ENCODE peak calls at places on chromosomes 11 and 22, in ten cellular contexts. E is vagina, G is GM20000, Z is progenitor cell of endocrine pancreas, X is colonic mucosa, A is cardiac fibroblast, T is astrocyte of the spinal cord, M is AG10803, J is thoracic aorta, I is nephron progenitor cell. V is an unnamed sample.

GRCh38 chr11:125535585-125535984 is 33.7 kb upstream of the EI24 start:
- DNase-seq in E (no peak), G (no peak), Z (no peak), X (no peak), A (no peak), T (no peak), M (no peak), J (no peak), I (no peak), V (no peak)

GRCh38 chr11:47905358-47906059 is 57.4 kb upstream of the NUP160 start:
- DNase-seq in E (no peak), G (no peak), Z (no peak), X (no peak), A (peak), T (peak), M (no peak), J (no peak), I (no peak), V (no peak)

GRCh38 chr11:46672381-46672839 is 28.0 kb downstream of the ARHGAP1 start:
- DNase-seq in E (no peak), G (no peak), Z (no peak), X (no peak), A (no peak), T (no peak), M (no peak), J (no peak), I (no peak), V (no peak)

GRCh38 chr11:74319139-74319538 is 7.7 kb upstream of the P4HA3 start:
- DNase-seq in E (no peak), G (no peak), Z (no peak), X (no peak), A (peak), T (peak), M (peak), J (no peak), I (no peak), V (no peak)

GRCh38 chr11:32960553-32961164 is 55.0 kb upstream of the DEPDC7 start:
- DNase-seq in E (no peak), G (peak), Z (no peak), X (no peak), A (peak), T (peak), M (peak), J (no peak), I (no peak), V (no peak)

GRCh38 chr22:49237703-49238102 is 590.0 kb downstream of the BRD1 start:
- DNase-seq in E (no peak), G (no peak), Z (no peak), X (no peak), A (no peak), T (no peak), M (no peak), J (no peak), I (no peak), V (no peak)

GRCh38 chr22:37425800-37426531 is 1.3 kb downstream of the ELFN2 start:
- DNase-seq in E (no peak), G (no peak), Z (no peak), X (no peak), A (peak), T (peak), M (peak), J (no peak), I (peak), V (no peak)

GRCh38 chr11:57345555-57346151 is 7.5 kb downstream of the P2RX3 start:
- DNase-seq in E (no peak), G (peak), Z (peak), X (peak), A (peak), T (peak), M (peak), J (no peak), I (peak), V (peak)

GRCh38 chr11:97943493-97943892 is 1077.3 kb upstream of the CNTN5 start:
- DNase-seq in E (no peak), G (no peak), Z (no peak), X (no peak), A (no peak), T (no peak), M (no peak), J (no peak), I (no peak), V (no peak)

GRCh38 chr11:37788141-37788877 is 1190.3 kb upstream of the RAG2 start:
- DNase-seq in E (no peak), G (no peak), Z (no peak), X (no peak), A (peak), T (peak), M (peak), J (no peak), I (no peak), V (no peak)

GRCh38 chr22:30159561-30160353 is 79.5 kb downstream of the HORMAD2 start:
- DNase-seq in E (no peak), G (no peak), Z (no peak), X (no peak), A (peak), T (peak), M (peak), J (no peak), I (no peak), V (no peak)

GRCh38 chr11:44842219-44842618 is 108.5 kb downstream of the TP53I11 start:
- DNase-seq in E (no peak), G (no peak), Z (no peak), X (no peak), A (peak), T (peak), M (peak), J (no peak), I (no peak), V (no peak)

GRCh38 chr22:41535244-41535643 is 9.0 kb downstream of the POLR3H start:
- DNase-seq in E (no peak), G (no peak), Z (no peak), X (no peak), A (peak), T (no peak), M (no peak), J (no peak), I (no peak), V (no peak)

GRCh38 chr22:17920145-17920605 is 104.2 kb downstream of the MICAL3 start:
- DNase-seq in E (no peak), G (no peak), Z (no peak), X (peak), A (peak), T (no peak), M (no peak), J (no peak), I (peak), V (no peak)

GRCh38 chr11:69825941-69826340 is 6.7 kb upstream of the FGF3 start:
- DNase-seq in E (no peak), G (no peak), Z (no peak), X (no peak), A (no peak), T (no peak), M (no peak), J (no peak), I (no peak), V (no peak)

GRCh38 chr22:35394011-35394312 is 6.0 kb upstream of the MCM5 start:
- DNase-seq in E (no peak), G (no peak), Z (no peak), X (no peak), A (no peak), T (peak), M (no peak), J (no peak), I (no peak), V (no peak)

GRCh38 chr22:30270841-30271240 is 4.2 kb upstream of the OSM start:
- DNase-seq in E (no peak), G (no peak), Z (no peak), X (peak), A (peak), T (peak), M (no peak), J (no peak), I (no peak), V (no peak)

GRCh38 chr22:45831394-45831793 is 145.6 kb downstream of the WNT7B start:
- DNase-seq in E (no peak), G (no peak), Z (no peak), X (no peak), A (peak), T (peak), M (peak), J (no peak), I (no peak), V (no peak)

GRCh38 chr22:20606041-20606783 is 98.8 kb downstream of the MED15 start:
- DNase-seq in E (no peak), G (peak), Z (peak), X (peak), A (peak), T (peak), M (peak), J (no peak), I (peak), V (peak)

GRCh38 chr22:20606784-20607128 is 99.3 kb downstream of the MED15 start:
- DNase-seq in E (no peak), G (no peak), Z (no peak), X (no peak), A (no peak), T (no peak), M (no peak), J (no peak), I (no peak), V (no peak)

GRCh38 chr22:20604776-20605221 is 97.4 kb downstream of the MED15 start:
- DNase-seq in E (no peak), G (no peak), Z (no peak), X (no peak), A (no peak), T (no peak), M (no peak), J (no peak), I (no peak), V (no peak)

GRCh38 chr22:20604092-20604747 is 96.8 kb downstream of the MED15 start:
- DNase-seq in E (no peak), G (no peak), Z (no peak), X (no peak), A (no peak), T (no peak), M (no peak), J (no peak), I (no peak), V (no peak)

DNA sequence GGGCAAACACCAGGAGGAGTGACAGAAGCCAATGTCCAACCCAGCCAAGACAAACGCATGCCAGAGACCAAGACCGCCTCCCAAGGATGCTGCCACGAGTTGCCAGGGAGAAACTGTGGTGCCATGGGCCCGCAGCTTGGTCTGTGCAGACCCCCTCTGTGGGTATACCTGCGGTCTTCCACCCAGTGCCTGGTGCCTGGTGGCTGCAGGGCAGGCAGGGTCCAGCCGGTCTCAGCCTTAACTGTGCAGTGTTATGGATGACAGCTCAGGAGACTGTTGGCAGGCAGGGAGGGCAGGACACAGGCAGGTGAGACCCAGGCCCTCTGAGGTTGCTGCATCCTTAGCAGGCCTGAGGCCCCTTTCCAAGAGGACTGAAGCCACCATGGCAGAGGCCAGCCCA is 97.9 kb downstream of the MED15 start:
- DNase-seq in E (no peak), G (no peak), Z (no peak), X (no peak), A (no peak), T (no peak), M (no peak), J (no peak), I (no peak), V (no peak)
- TF ChIP-seq CTCF in E (no peak), G (no peak), Z (no peak), X (no peak), A (no peak), T (no peak), M (no peak), J (no peak), I (no peak), V (no peak)

GRCh38 chr11:61791737-61792309 is 576 bp downstream of the TMEM258 start:
- DNase-seq in E (no peak), G (no peak), Z (peak), X (peak), A (peak), T (peak), M (peak), J (peak), I (peak), V (no peak)

GRCh38 chr11:61783717-61784505 is 8.5 kb downstream of the TMEM258 start:
- DNase-seq in E (no peak), G (no peak), Z (no peak), X (no peak), A (peak), T (peak), M (peak), J (no peak), I (no peak), V (no peak)

GRCh38 chr11:61784506-61784805 is 7.9 kb downstream of the TMEM258 start:
- DNase-seq in E (no peak), G (no peak), Z (no peak), X (no peak), A (no peak), T (no peak), M (no peak), J (no peak), I (no peak), V (no peak)

GRCh38 chr11:61785837-61786402 is 6.5 kb downstream of the TMEM258 start:
- DNase-seq in E (no peak), G (no peak), Z (no peak), X (no peak), A (no peak), T (no peak), M (no peak), J (no peak), I (peak), V (no peak)

DNA sequence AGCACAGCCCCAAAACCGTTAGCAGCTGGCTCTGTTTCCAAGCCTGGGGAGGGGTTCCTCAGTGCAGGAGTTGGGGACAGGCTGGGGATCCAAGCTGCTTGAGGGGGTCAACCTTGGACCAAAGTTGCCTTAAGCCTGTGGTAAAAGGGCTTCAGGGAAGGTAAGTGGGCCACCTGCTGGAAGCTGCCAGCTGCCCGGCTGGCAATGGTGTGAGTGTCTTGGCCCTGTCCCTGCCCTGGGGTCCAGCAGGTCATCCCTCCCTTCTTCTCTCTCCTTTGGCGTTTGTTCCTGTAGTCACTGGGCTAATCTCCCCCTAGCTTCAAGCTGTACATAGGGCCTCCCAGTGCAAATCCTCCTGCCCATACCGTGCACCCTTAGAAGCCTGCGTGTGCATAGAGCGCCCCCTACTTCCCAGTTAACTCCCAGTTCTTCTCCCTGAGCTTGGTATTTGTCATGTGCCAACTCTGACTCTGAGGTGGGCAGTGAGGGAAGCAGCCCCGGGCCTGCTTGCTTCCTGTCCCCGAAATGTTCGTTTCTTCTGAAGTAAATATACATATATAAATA is 4.4 kb downstream of the TMEM258 start:
- DNase-seq in E (no peak), G (no peak), Z (peak), X (peak), A (peak), T (peak), M (peak), J (no peak), I (peak), V (no peak)
- TF ChIP-seq CTCF in E (no peak), G (no peak), Z (peak), X (peak), A (peak), T (peak), M (peak), J (no peak), I (peak), V (no peak)

GRCh38 chr22:20771918-20772625 is 1.8 kb upstream of the SERPIND1 start:
- DNase-seq in E (no peak), G (no peak), Z (no peak), X (no peak), A (no peak), T (no peak), M (no peak), J (no peak), I (peak), V (no peak)
- TF ChIP-seq CTCF in E (no peak), G (no peak), Z (peak), X (no peak), A (peak), T (peak), M (no peak), J (no peak), I (peak), V (no peak)

GRCh38 chr22:23892626-23893445 is 1.3 kb upstream of the MIF start:
- DNase-seq in E (no peak), G (no peak), Z (no peak), X (no peak), A (no peak), T (no peak), M (no peak), J (no peak), I (no peak), V (no peak)

GRCh38 chr22:23892130-23892529 is 2.1 kb upstream of the MIF start:
- DNase-seq in E (no peak), G (no peak), Z (no peak), X (no peak), A (no peak), T (no peak), M (no peak), J (no peak), I (no peak), V (no peak)

GRCh38 chr22:23889620-23890019 is 4.6 kb upstream of the MIF start:
- DNase-seq in E (no peak), G (no peak), Z (no peak), X (no peak), A (no peak), T (no peak), M (no peak), J (no peak), I (no peak), V (no peak)

GRCh38 chr22:23891726-23892125 is 2.5 kb upstream of the MIF start:
- DNase-seq in E (no peak), G (no peak), Z (no peak), X (no peak), A (no peak), T (no peak), M (no peak), J (no peak), I (no peak), V (no peak)

GRCh38 chr22:23888615-23889401 is 5.4 kb upstream of the MIF start:
- DNase-seq in E (no peak), G (no peak), Z (no peak), X (no peak), A (peak), T (peak), M (peak), J (no peak), I (no peak), V (no peak)
- TF ChIP-seq CTCF in E (no peak), G (no peak), Z (no peak), X (no peak), A (no peak), T (no peak), M (peak), J (no peak), I (no peak), V (no peak)

DNA sequence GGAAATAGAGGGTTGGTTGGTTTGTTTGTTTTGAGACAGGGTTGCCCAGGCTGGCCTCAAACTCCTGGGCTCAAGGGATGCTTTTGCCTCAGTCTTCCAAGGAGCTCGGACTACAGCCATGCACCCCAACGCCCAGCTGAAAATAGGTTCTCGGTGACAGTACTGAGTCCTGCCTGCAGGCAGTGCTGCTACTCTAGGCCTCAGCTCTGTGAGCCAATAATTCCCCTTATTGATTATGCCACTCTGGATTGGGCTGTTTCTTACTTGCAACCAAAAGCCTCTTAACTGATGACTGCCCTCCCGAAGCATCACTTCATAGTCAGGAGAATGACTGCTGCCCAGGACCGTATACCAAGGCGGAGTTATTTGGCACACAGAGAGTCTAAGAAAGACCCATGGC is 1.2 kb upstream of the C11orf16 start:
- DNase-seq in E (no peak), G (no peak), Z (no peak), X (no peak), A (no peak), T (no peak), M (no peak), J (no peak), I (no peak), V (no peak)
- TF ChIP-seq CTCF in E (no peak), G (no peak), Z (peak), X (no peak), A (peak), T (peak), M (no peak), J (no peak), I (peak), V (no peak)

DNA sequence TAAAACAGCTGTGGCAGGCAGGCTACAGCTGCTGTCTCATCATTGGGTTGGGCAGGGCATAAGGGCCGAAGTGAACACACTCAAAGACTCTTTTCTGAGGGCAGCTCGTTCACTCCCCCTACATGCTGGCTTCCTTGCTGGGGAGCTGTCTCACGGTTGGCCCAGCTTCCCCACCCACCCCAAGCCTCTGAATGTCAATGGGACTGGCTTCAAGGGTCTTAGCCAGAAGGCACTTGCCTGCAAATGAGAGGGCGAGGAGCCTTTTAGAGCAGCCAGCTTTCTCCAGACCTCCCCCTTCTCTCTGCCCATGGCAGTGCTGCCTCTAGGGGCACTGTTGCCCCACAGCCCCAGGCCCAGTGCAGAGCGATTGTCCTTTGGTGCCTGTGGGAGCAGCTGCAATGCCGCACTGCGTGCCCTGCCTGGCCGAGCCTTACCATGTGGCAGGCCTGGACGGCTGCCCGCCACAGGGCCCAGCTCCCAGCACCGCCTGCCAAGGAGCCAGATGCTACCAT is 94.7 kb upstream of the RASSF10 start:
- DNase-seq in E (no peak), G (no peak), Z (peak), X (peak), A (peak), T (peak), M (peak), J (no peak), I (peak), V (no peak)
- TF ChIP-seq CTCF in E (peak), G (peak), Z (peak), X (peak), A (peak), T (peak), M (peak), J (peak), I (peak), V (no peak)

DNA sequence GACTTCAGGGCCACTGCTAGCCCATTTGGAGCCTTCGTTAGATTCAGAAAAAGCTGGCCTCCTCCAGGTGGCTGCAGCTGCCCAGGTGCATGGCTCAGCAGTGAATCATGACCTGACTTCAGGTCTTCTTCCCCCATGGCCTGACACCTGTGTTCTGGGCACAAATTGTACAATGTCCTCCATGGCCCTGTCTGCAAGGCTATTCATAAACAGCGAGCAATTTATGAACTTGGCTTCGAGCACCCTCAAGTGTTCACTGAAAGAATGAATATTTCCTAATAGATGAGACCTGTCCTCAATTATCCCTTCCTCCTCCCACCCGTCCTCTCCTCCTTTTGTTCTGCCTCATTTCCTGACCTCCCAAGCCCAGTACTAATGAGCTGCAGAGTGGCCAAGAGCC is 12.2 kb upstream of the VPS37C start:
- DNase-seq in E (no peak), G (peak), Z (no peak), X (no peak), A (peak), T (no peak), M (peak), J (no peak), I (no peak), V (no peak)
- TF ChIP-seq CTCF in E (no peak), G (no peak), Z (no peak), X (no peak), A (no peak), T (no peak), M (peak), J (no peak), I (no peak), V (no peak)

GRCh38 chr11:35274909-35275807 is 136.2 kb downstream of the CD44 start:
- DNase-seq in E (no peak), G (no peak), Z (no peak), X (peak), A (peak), T (peak), M (peak), J (peak), I (no peak), V (no peak)
- TF ChIP-seq CTCF in E (no peak), G (no peak), Z (no peak), X (no peak), A (no peak), T (no peak), M (no peak), J (peak), I (no peak), V (no peak)

V was measured in activated B cell treated with CpG ODN at 0.5 μM for 24 hours.